ENCODE peak calls at places on chromosomes 16 and 17, in five cellular contexts. L is psoas muscle, I is MV-4-11, Q is skeletal muscle cell, P is activated B cell treated with CpG ODN at 0.5 μM for 24 hours. E is an unnamed sample.

GRCh38 chr16:58515871-58516767 is 802 bp downstream of the SETD6 start:
- DNase-seq in L (peak), I (peak), Q (no peak), P (no peak), E (no peak)

GRCh38 chr16:12323007-12323699 is 346.6 kb downstream of the SNX29 start:
- DNase-seq in L (no peak), I (peak), Q (no peak), P (peak), E (no peak)

GRCh38 chr16:89017956-89018604 is 41.1 kb upstream of the CBFA2T3 start:
- DNase-seq in L (no peak), I (no peak), Q (no peak), P (no peak), E (no peak)

GRCh38 chr17:78708510-78708973 is 73.5 kb downstream of the CYTH1 start:
- DNase-seq in L (peak), I (peak), Q (peak), P (no peak), E (peak)

GRCh38 chr17:81171941-81172340 is 5.9 kb upstream of the AATK start:
- DNase-seq in L (no peak), I (no peak), Q (no peak), P (no peak), E (no peak)

GRCh38 chr16:29820271-29820701 is at the start of gene MVP:
- DNase-seq in L (peak), I (peak), Q (no peak), P (peak), E (peak)

GRCh38 chr16:87344931-87345631 is 27.9 kb upstream of the C16orf95 start:
- DNase-seq in L (no peak), I (no peak), Q (no peak), P (no peak), E (peak)

GRCh38 chr16:54242199-54242598 is 44.4 kb downstream of the IRX3 start:
- DNase-seq in L (no peak), I (no peak), Q (no peak), P (no peak), E (peak)

GRCh38 chr17:77846531-77847085 is 111.9 kb upstream of the TNRC6C start:
- DNase-seq in L (no peak), I (no peak), Q (no peak), P (no peak), E (no peak)

GRCh38 chr17:64781013-64781392 is 118.9 kb upstream of the SMURF2 start:
- DNase-seq in L (no peak), I (no peak), Q (no peak), P (no peak), E (no peak)

GRCh38 chr16:57299009-57299718 is 14.7 kb upstream of the PLLP start:
- DNase-seq in L (peak), I (no peak), Q (no peak), P (no peak), E (no peak)

GRCh38 chr16:75250809-75251279 is 580 bp downstream of the BCAR1 start:
- DNase-seq in L (peak), I (no peak), Q (no peak), P (no peak), E (no peak)

GRCh38 chr17:68733241-68734176 is 132.3 kb upstream of the FAM20A start:
- DNase-seq in L (no peak), I (no peak), Q (no peak), P (no peak), E (peak)

GRCh38 chr16:27102701-27103575 is 36.2 kb downstream of the C16orf82 start:
- DNase-seq in L (no peak), I (no peak), Q (no peak), P (no peak), E (no peak)

GRCh38 chr17:39178516-39178915 is 12.6 kb upstream of the ARL5C start:
- DNase-seq in L (no peak), I (peak), Q (no peak), P (no peak), E (no peak)

GRCh38 chr17:76995352-76996105 is 127.3 kb downstream of the MGAT5B start:
- DNase-seq in L (no peak), I (no peak), Q (no peak), P (no peak), E (no peak)

GRCh38 chr16:62965831-62966230 is 929.6 kb upstream of the CDH8 start:
- DNase-seq in L (no peak), I (no peak), Q (no peak), P (no peak), E (no peak)

GRCh38 chr17:1909985-1910384 is 80.2 kb downstream of the RPA1 start:
- DNase-seq in L (no peak), I (no peak), Q (no peak), P (no peak), E (no peak)

GRCh38 chr16:85173077-85173980 is 61.1 kb upstream of the CIBAR2 start:
- DNase-seq in L (no peak), I (no peak), Q (peak), P (no peak), E (no peak)

GRCh38 chr16:12535535-12536411 is 267.9 kb downstream of the CPPED1 start:
- DNase-seq in L (no peak), I (no peak), Q (no peak), P (no peak), E (no peak)

GRCh38 chr17:78890111-78890897 is 12.7 kb downstream of the CEP295NL start:
- DNase-seq in L (peak), I (peak), Q (no peak), P (peak), E (peak)

GRCh38 chr17:28597606-28598383 is 1.0 kb downstream of the SPAG5 start:
- DNase-seq in L (no peak), I (peak), Q (no peak), P (no peak), E (no peak)

GRCh38 chr17:82449136-82449882 is 1.2 kb downstream of the CYBC1 start:
- DNase-seq in L (no peak), I (peak), Q (no peak), P (peak), E (no peak)

GRCh38 chr16:70706948-70707465 is 21.2 kb upstream of the MTSS2 start:
- DNase-seq in L (no peak), I (no peak), Q (peak), P (no peak), E (no peak)

GRCh38 chr16:68360971-68361370 is 50.2 kb downstream of the PRMT7 start:
- DNase-seq in L (no peak), I (no peak), Q (no peak), P (no peak), E (no peak)

GRCh38 chr17:80441133-80441578 is 26.2 kb downstream of the ENDOV start:
- DNase-seq in L (no peak), I (peak), Q (no peak), P (peak), E (no peak)

GRCh38 chr17:17533901-17534441 is 37.8 kb upstream of the RASD1 start:
- DNase-seq in L (no peak), I (no peak), Q (no peak), P (no peak), E (no peak)

GRCh38 chr17:39679521-39680192 is 8.2 kb downstream of the PGAP3 start:
- DNase-seq in L (no peak), I (no peak), Q (no peak), P (no peak), E (no peak)

GRCh38 chr17:81865733-81866439 is 5.3 kb downstream of the ARHGDIA start:
- DNase-seq in L (no peak), I (no peak), Q (no peak), P (no peak), E (no peak)

GRCh38 chr17:65265276-65265675 is 128.1 kb downstream of the RGS9 start:
- DNase-seq in L (no peak), I (no peak), Q (no peak), P (no peak), E (no peak)

GRCh38 chr17:65167581-65167980 is 30.4 kb downstream of the RGS9 start:
- DNase-seq in L (no peak), I (no peak), Q (no peak), P (no peak), E (no peak)

GRCh38 chr16:3774156-3774767 is 56.9 kb upstream of the TRAP1 start:
- DNase-seq in L (no peak), I (no peak), Q (peak), P (no peak), E (no peak)

GRCh38 chr16:73730496-73731090 is 566.0 kb upstream of the PSMD7 start:
- DNase-seq in L (no peak), I (no peak), Q (no peak), P (no peak), E (no peak)

GRCh38 chr17:1365445-1366039 is 34.5 kb downstream of the YWHAE start:
- DNase-seq in L (no peak), I (peak), Q (peak), P (no peak), E (peak)